ENCODE peak calls at places on chromosomes 7 and 10, in five cellular contexts. C is T-cell; E is stimulated activated CD8-positive, alpha-beta memory T cell treated with anti-CD3 and anti-CD28 coated beads, Interleukin-12 subunit alpha, Interleukin-12 subunit beta, amount 100 ng/mL, for 1 hour; M is NCI-H82; L is neuronal stem cell. S is an unnamed sample.

GRCh38 chr10:131127610-131128009 is 183.9 kb downstream of the TCERG1L start:
- DNase-seq in C (peak; percentile 7), E (no peak), M (no peak), L (no peak), S (no peak)

GRCh38 chr10:6018422-6018821 is 41.1 kb upstream of the IL15RA start:
- DNase-seq in C (no peak), E (no peak), M (no peak), L (no peak), S (no peak)

GRCh38 chr7:47350425-47350824 is 231.5 kb downstream of the TNS3 start:
- DNase-seq in C (no peak), E (no peak), M (no peak), L (no peak), S (no peak)

GRCh38 chr7:75623390-75624133 is 115.2 kb downstream of the HIP1 start:
- DNase-seq in C (no peak), E (no peak), M (no peak), L (no peak), S (peak; percentile 58)

GRCh38 chr10:132418520-132419416 is 21.8 kb downstream of the PWWP2B start:
- DNase-seq in C (no peak), E (no peak), M (peak; percentile 76), L (no peak), S (no peak)

GRCh38 chr10:71802715-71803488 is 29.6 kb upstream of the VSIR start:
- DNase-seq in C (no peak), E (no peak), M (no peak), L (no peak), S (no peak)

GRCh38 chr10:112834661-112835060 is 115.4 kb upstream of the TCF7L2 start:
- DNase-seq in C (no peak), E (no peak), M (no peak), L (no peak), S (no peak)

GRCh38 chr7:5793361-5794072 is 12.1 kb upstream of the RNF216 start:
- DNase-seq in C (no peak), E (no peak), M (no peak), L (no peak), S (no peak)

GRCh38 chr10:69009360-69009759 is 20.8 kb downstream of the KIFBP start:
- DNase-seq in C (no peak), E (no peak), M (no peak), L (no peak), S (no peak)

GRCh38 chr7:645606-646005 is 80.9 kb upstream of the DNAAF5 start:
- DNase-seq in C (no peak), E (no peak), M (no peak), L (no peak), S (no peak)

GRCh38 chr10:111303887-111304286 is 227.1 kb downstream of the ADRA2A start:
- DNase-seq in C (no peak), E (no peak), M (no peak), L (no peak), S (no peak)

GRCh38 chr7:116441534-116441933 is 58.0 kb upstream of the CAV2 start:
- DNase-seq in C (no peak), E (no peak), M (no peak), L (no peak), S (no peak)

GRCh38 chr7:74479066-74479781 is 25.5 kb downstream of the GTF2IRD1 start:
- DNase-seq in C (no peak), E (no peak), M (no peak), L (no peak), S (no peak)

GRCh38 chr7:142904128-142904527 is 18.6 kb upstream of the TRPV6 start:
- DNase-seq in C (no peak), E (no peak), M (no peak), L (no peak), S (no peak)

S was measured in putamen.